ENCODE peak calls at places on chromosome 6, in six cellular contexts. W, K, G, Z, I and X are unnamed samples.

GRCh38 chr6:84074988-84075781 is 41.6 kb downstream of the MRAP2 start:
- DNase-seq in W (no peak), K (no peak), G (no peak), Z (no peak), I (no peak), X (peak; percentile 21)

GRCh38 chr6:156933201-156934053 is 156.2 kb downstream of the ARID1B start:
- DNase-seq in W (no peak), K (peak; percentile 33), G (no peak), Z (peak; percentile 16), I (no peak), X (peak; percentile 49)

GRCh38 chr6:17703256-17703694 is 3.5 kb downstream of the NUP153 start:
- DNase-seq in W (no peak), K (peak; percentile 27), G (peak; percentile 22), Z (peak; percentile 76), I (no peak), X (peak; percentile 85)

GRCh38 chr6:107132330-107132954 is 17.1 kb upstream of the BEND3 start:
- DNase-seq in W (no peak), K (peak; percentile 21), G (no peak), Z (peak; percentile 50), I (no peak), X (peak; percentile 68)

GRCh38 chr6:11700118-11700718 is 78.4 kb downstream of the ADTRP start:
- DNase-seq in W (no peak), K (peak; percentile 73), G (no peak), Z (peak; percentile 71), I (no peak), X (peak; percentile 74)

GRCh38 chr6:33298773-33299236 is at the start of gene RGL2:
- DNase-seq in W (peak; percentile 93), K (peak; percentile 85), G (peak; percentile 94), Z (peak; percentile 92), I (no peak), X (peak; percentile 93)

GRCh38 chr6:102075539-102075938 is 682.0 kb downstream of the GRIK2 start:
- DNase-seq in W (no peak), K (no peak), G (no peak), Z (no peak), I (no peak), X (no peak)

GRCh38 chr6:1596088-1596852 is 13.4 kb upstream of the FOXC1 start:
- DNase-seq in W (peak; percentile 79), K (peak; percentile 57), G (peak; percentile 57), Z (peak; percentile 77), I (peak; percentile 39), X (peak; percentile 83)

GRCh38 chr6:46410330-46410953 is 80.8 kb downstream of the RCAN2 start:
- DNase-seq in W (no peak), K (peak; percentile 68), G (no peak), Z (peak; percentile 48), I (no peak), X (peak; percentile 67)